ENCODE peak calls at places on chromosomes 12 and 14, in four cellular contexts. E is K562, X is GM12878, R is HepG2. A is an unnamed sample.

GRCh38 chr12:26056335-26056734 is 68.5 kb downstream of the BHLHE41 start:
- DNase-seq in E (no peak), X (no peak), R (no peak), A (no peak)

GRCh38 chr14:31945074-31945613 is 132.0 kb upstream of the ARHGAP5 start:
- DNase-seq in E (no peak), X (no peak), R (peak), A (peak)

GRCh38 chr12:67760586-67761275 is 112.2 kb downstream of the DYRK2 start:
- DNase-seq in E (no peak), X (no peak), R (no peak), A (no peak)

GRCh38 chr14:59123975-59124374 is 64.5 kb upstream of the DAAM1 start:
- DNase-seq in E (no peak), X (no peak), R (no peak), A (peak)

GRCh38 chr14:36212987-36213386 is 36.5 kb upstream of the PTCSC3 start:
- DNase-seq in E (no peak), X (no peak), R (no peak), A (no peak)

GRCh38 chr12:57128519-57129247 is 400 bp downstream of the LRP1 start:
- DNase-seq in E (no peak), X (no peak), R (no peak), A (no peak)

GRCh38 chr14:95075789-95076188 is 81.5 kb downstream of the DICER1 start:
- DNase-seq in E (no peak), X (no peak), R (no peak), A (no peak)

GRCh38 chr14:50714452-50715073 is 46.5 kb upstream of the SAV1 start:
- DNase-seq in E (peak), X (no peak), R (peak), A (peak)

GRCh38 chr14:95547626-95548327 is 12.9 kb downstream of the GLRX5 start:
- DNase-seq in E (no peak), X (no peak), R (peak), A (no peak)

GRCh38 chr12:13204428-13204827 is 7.9 kb downstream of the EMP1 start:
- DNase-seq in E (no peak), X (no peak), R (no peak), A (no peak)

GRCh38 chr14:29654910-29655590 is 272.6 kb downstream of the PRKD1 start:
- DNase-seq in E (no peak), X (no peak), R (no peak), A (no peak)

GRCh38 chr14:75531256-75531655 is 9.0 kb downstream of the BATF start:
- DNase-seq in E (no peak), X (no peak), R (no peak), A (no peak)

GRCh38 chr12:9256758-9257405 is 48.7 kb upstream of the PZP start:
- DNase-seq in E (no peak), X (no peak), R (no peak), A (no peak)

GRCh38 chr12:27382126-27382795 is 49.6 kb downstream of the BMAL2 start:
- DNase-seq in E (no peak), X (no peak), R (no peak), A (no peak)

GRCh38 chr14:78152246-78153068 is 17.7 kb upstream of the NRXN3 start:
- DNase-seq in E (no peak), X (no peak), R (no peak), A (no peak)

GRCh38 chr14:91867316-91867988 is at the start of gene TC2N:
- DNase-seq in E (no peak), X (no peak), R (no peak), A (no peak)

GRCh38 chr14:70845601-70846000 is 36.3 kb upstream of the MAP3K9 start:
- DNase-seq in E (no peak), X (no peak), R (no peak), A (no peak)

GRCh38 chr14:56224691-56225681 is 106.8 kb downstream of the PELI2 start:
- DNase-seq in E (no peak), X (no peak), R (peak), A (peak)

GRCh38 chr12:117006333-117006732 is 92.9 kb downstream of the TESC start:
- DNase-seq in E (no peak), X (no peak), R (no peak), A (no peak)

GRCh38 chr14:64960762-64961276 is 11.3 kb downstream of the RAB15 start:
- DNase-seq in E (peak), X (no peak), R (no peak), A (no peak)

GRCh38 chr14:51626185-51626584 is 25.5 kb upstream of the FRMD6 start:
- DNase-seq in E (no peak), X (no peak), R (no peak), A (no peak)

GRCh38 chr14:72094844-72095582 is 162.8 kb downstream of the RGS6 start:
- DNase-seq in E (no peak), X (peak), R (no peak), A (no peak)

GRCh38 chr14:55107766-55108554 is 21.1 kb upstream of the LGALS3 start:
- DNase-seq in E (peak), X (no peak), R (peak), A (peak)

GRCh38 chr12:132209654-132210222 is 65.5 kb downstream of the NOC4L start:
- DNase-seq in E (no peak), X (no peak), R (no peak), A (no peak)

GRCh38 chr12:132211326-132211725 is 67.1 kb downstream of the NOC4L start:
- DNase-seq in E (no peak), X (no peak), R (no peak), A (no peak)

GRCh38 chr12:132213359-132214160 is 69.3 kb downstream of the NOC4L start:
- DNase-seq in E (no peak), X (no peak), R (no peak), A (no peak)

GRCh38 chr12:132210223-132211055 is 66.2 kb downstream of the NOC4L start:
- DNase-seq in E (no peak), X (no peak), R (no peak), A (no peak)

DNA sequence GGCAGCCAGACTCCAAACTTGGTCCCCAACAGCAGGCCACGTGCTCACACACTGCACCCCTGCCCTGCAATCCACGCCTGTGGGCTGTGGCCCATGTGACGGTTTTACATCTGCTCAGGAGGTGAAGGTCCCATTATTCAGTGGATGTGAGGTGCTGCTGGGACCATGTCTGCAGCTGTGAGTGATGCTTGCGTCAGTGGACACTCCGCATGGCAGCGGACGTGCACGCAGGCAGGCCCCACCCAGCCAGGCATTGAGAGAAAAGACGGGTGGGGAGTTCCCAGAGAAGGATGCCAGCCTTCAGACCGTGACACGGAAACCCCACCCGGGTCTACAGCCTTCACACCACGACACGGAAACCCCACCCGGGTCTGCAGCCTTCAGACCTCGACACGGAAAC is 67.6 kb downstream of the NOC4L start:
- DNase-seq in E (no peak), X (no peak), R (no peak), A (no peak)
- TF ChIP-seq CHD2 in E (no peak), X (no peak), R (no peak), A (no peak)

GRCh38 chr12:78035913-78036658 is 205.4 kb downstream of the NAV3 start:
- DNase-seq in E (no peak), X (no peak), R (no peak), A (no peak)

GRCh38 chr12:78038986-78039385 is 208.3 kb downstream of the NAV3 start:
- DNase-seq in E (no peak), X (no peak), R (no peak), A (no peak)

GRCh38 chr12:78037707-78038106 is 207.0 kb downstream of the NAV3 start:
- DNase-seq in E (no peak), X (no peak), R (no peak), A (no peak)

GRCh38 chr12:78038541-78038940 is 207.8 kb downstream of the NAV3 start:
- DNase-seq in E (no peak), X (no peak), R (no peak), A (no peak)

GRCh38 chr12:78036889-78037288 is 206.2 kb downstream of the NAV3 start:
- DNase-seq in E (no peak), X (no peak), R (no peak), A (no peak)
- TF ChIP-seq MYC in E (no peak), X (no peak), R (no peak), A (no peak)

DNA sequence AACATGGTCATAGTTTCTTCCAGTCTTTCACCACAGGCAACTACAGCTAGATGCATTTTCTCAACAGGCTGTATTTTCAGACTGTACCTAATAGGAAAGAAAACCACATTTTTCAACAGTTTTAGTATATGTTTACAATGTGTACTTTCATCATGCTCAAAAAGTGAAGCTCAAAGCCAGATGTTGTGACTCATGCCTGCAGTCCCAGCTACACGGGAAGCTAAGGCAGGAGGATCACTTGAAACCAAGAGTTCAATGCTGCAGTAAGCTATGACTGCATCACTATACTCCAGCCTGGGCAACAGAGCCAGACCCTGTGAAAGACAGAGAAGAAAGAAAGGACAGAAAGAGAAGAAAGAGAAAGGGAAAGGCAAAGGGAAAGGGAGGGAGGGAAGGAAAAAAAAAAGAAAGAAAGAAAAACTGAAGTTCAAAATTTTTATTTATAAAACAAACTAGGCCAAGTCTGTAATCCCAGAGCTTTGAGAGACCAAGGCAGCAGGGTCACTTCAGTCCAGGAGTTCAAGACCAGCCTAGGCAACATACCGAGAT is 25.5 kb downstream of the GXYLT1 start:
- DNase-seq in E (no peak), X (no peak), R (no peak), A (no peak)
- TF ChIP-seq CHD2 in E (no peak), X (no peak), R (no peak), A (no peak)

GRCh38 chr14:61151276-61151675 is 129.9 kb downstream of the TMEM30B start:
- DNase-seq in E (no peak), X (no peak), R (no peak), A (no peak)

GRCh38 chr14:61154606-61155005 is 126.5 kb downstream of the TMEM30B start:
- DNase-seq in E (no peak), X (no peak), R (no peak), A (no peak)

GRCh38 chr14:61152851-61153364 is 128.2 kb downstream of the TMEM30B start:
- DNase-seq in E (no peak), X (no peak), R (peak), A (no peak)

GRCh38 chr14:61153914-61154545 is 127.1 kb downstream of the TMEM30B start:
- DNase-seq in E (no peak), X (no peak), R (no peak), A (no peak)

GRCh38 chr14:61153436-61153835 is 127.7 kb downstream of the TMEM30B start:
- DNase-seq in E (no peak), X (no peak), R (peak), A (no peak)
- TF ChIP-seq MYC in E (no peak), X (no peak), R (no peak), A (no peak)

GRCh38 chr12:40768125-40768864 is 76.1 kb downstream of the CNTN1 start:
- DNase-seq in E (no peak), X (no peak), R (no peak), A (no peak)
- TF ChIP-seq CHD2 in E (no peak), X (no peak), R (no peak), A (no peak)

GRCh38 chr12:2688381-2688881 is 106.3 kb upstream of the FKBP4 start:
- DNase-seq in E (no peak), X (no peak), R (no peak), A (no peak)

GRCh38 chr12:2689879-2690278 is 104.9 kb upstream of the FKBP4 start:
- DNase-seq in E (no peak), X (no peak), R (no peak), A (no peak)

GRCh38 chr12:2690348-2691000 is 104.3 kb upstream of the FKBP4 start:
- DNase-seq in E (no peak), X (no peak), R (no peak), A (no peak)

GRCh38 chr12:2691001-2691339 is 103.8 kb upstream of the FKBP4 start:
- DNase-seq in E (no peak), X (no peak), R (no peak), A (peak)

DNA sequence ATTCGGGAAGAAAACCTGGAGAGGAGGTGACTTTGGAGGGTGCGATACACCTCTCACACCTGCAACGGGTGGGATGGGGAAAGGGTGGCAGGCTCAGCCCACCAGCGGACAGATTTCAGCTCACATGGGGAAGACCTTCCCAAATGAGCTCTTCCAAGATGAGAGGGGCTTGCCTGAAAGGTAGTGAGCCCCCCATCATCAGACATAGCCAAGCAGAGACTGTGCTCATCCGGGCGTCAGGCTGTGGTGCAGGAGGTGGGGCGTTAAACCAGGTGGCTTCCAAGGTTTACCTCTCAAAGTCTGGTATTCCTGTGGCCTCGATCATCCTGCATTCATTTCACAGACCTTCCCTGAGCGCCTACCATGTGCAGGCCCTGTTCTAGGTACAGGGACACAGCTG is 105.4 kb upstream of the FKBP4 start:
- DNase-seq in E (no peak), X (no peak), R (no peak), A (no peak)
- TF ChIP-seq MYC in E (no peak), X (no peak), R (no peak), A (no peak)

DNA sequence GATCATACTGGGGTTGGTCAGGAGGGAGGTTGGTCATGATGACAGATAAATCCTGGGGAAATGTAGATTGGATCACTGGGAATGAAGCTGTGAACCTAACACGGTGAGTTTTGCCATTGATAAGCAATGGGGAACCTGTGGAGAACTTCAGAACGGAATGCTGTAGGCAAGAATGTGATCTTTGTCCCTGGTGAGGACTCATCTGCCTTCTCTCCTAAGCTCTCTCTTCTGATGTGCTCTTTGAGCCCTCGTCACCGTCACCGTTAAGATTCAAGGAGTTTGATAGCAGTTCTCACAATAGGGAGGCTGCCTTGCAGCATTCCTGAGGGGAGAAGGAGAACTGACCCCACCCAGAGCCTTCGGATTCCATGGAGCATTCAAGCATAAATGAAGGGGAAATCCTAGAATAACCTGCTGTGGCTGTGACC is 217.6 kb downstream of the ANO6 start:
- DNase-seq in E (no peak), X (no peak), R (peak), A (no peak)
- TF ChIP-seq CHD2 in E (no peak), X (no peak), R (no peak), A (no peak)

DNA sequence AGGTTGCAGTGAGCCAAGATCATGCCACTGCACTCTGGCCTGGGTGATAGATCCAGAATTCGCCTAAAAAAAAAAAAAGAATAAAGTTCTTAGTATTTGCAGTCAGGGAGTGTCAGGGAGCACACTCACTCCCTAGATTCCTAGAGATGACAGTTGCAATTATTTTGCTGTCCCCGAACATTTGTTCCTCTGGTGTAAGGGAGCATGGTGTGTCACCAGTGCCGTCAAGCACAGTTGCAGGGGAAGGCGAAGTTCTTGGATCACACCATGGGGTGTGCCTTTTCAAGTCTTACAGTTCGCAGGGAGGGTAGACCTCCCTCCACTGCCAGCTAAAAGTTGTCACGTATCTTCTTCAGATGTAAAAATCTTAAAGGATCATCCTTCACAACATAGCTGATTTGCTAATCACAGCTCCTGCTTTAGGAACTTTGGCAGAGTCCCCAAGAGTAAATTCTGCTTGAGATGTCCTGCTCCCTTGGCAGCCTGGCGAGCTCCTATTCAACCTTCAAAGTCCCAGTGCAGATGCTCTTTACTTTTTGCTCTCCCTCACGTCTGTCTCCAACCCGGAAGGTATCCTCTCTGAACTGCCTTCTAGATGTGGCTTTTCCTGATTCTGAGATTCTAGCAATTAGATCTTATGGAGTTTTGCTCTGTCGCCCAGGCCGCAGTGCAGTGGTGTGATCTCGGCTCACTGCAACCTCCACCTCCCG is 11.3 kb downstream of the ACACB start:
- DNase-seq in E (no peak), X (no peak), R (no peak), A (no peak)
- TF ChIP-seq MYC in E (no peak), X (no peak), R (no peak), A (no peak)

A was measured in A549.